ENCODE peak calls at places on chromosomes 12 and 14, in four cellular contexts. K, Q, Y and M are unnamed samples.

GRCh38 chr12:77299910-77300772 is 234.8 kb upstream of the E2F7 start:
- DNase-seq in K (peak), Y (peak), Q (no peak), M (peak)

GRCh38 chr12:98741615-98742265 is 96.7 kb downstream of the APAF1 start:
- DNase-seq in K (no peak), Q (no peak), Y (peak), M (no peak)

GRCh38 chr12:6057693-6058092 is 66.8 kb downstream of the VWF start:
- DNase-seq in Q (no peak), Y (no peak), K (no peak), M (no peak)

GRCh38 chr14:24204163-24205146 is 1.0 kb upstream of the TSSK4 start:
- DNase-seq in Y (no peak), K (no peak), Q (no peak), M (no peak)

GRCh38 chr14:100887728-100888335 is 15.7 kb downstream of the RTL1 start:
- DNase-seq in K (no peak), Y (no peak), Q (no peak), M (no peak)

GRCh38 chr12:27478949-27479348 is 32.4 kb downstream of the SMCO2 start:
- DNase-seq in K (no peak), Y (no peak), Q (no peak), M (no peak)

GRCh38 chr12:122326597-122326996 is 60.3 kb upstream of the VPS33A start:
- DNase-seq in Y (no peak), K (no peak), Q (no peak), M (no peak)

GRCh38 chr12:3901116-3901515 is 27.9 kb upstream of the PARP11 start:
- DNase-seq in K (no peak), Y (no peak), Q (no peak), M (no peak)

GRCh38 chr12:3595721-3596120 is 104.7 kb downstream of the PRMT8 start:
- DNase-seq in Y (no peak), Q (no peak), K (no peak), M (no peak)

GRCh38 chr12:130014485-130014807 is 110.6 kb upstream of the TMEM132D start:
- DNase-seq in Y (no peak), Q (no peak), K (no peak), M (no peak)

GRCh38 chr12:77947326-77947725 is 116.6 kb downstream of the NAV3 start:
- DNase-seq in K (peak), Y (peak), Q (no peak), M (peak)

GRCh38 chr12:51083140-51083833 is at the start of gene CSRNP2:
- DNase-seq in Y (peak), Q (peak), K (peak), M (peak)

GRCh38 chr14:70735043-70735442 is 74.3 kb downstream of the MAP3K9 start:
- DNase-seq in K (no peak), Q (no peak), Y (no peak), M (no peak)

GRCh38 chr12:42270596-42270995 is 32.5 kb upstream of the YAF2 start:
- DNase-seq in Y (no peak), K (no peak), Q (no peak), M (no peak)

GRCh38 chr12:68423175-68423574 is 91.0 kb upstream of the MDM1 start:
- DNase-seq in Y (no peak), K (no peak), Q (no peak), M (no peak)

GRCh38 chr12:4448943-4449861 is 3.6 kb upstream of the FGF6 start:
- DNase-seq in K (no peak), Q (no peak), Y (no peak), M (no peak)

GRCh38 chr14:50272498-50272897 is 39.5 kb downstream of the L2HGDH start:
- DNase-seq in Y (no peak), K (peak), Q (no peak), M (no peak)

GRCh38 chr12:93301171-93301570 is 76.6 kb upstream of the NUDT4 start:
- DNase-seq in K (no peak), Q (no peak), Y (no peak), M (no peak)

GRCh38 chr12:105445261-105446015 is 114.9 kb downstream of the C12orf75 start:
- DNase-seq in K (peak), Y (no peak), Q (no peak), M (no peak)

GRCh38 chr14:84144166-84144565 is 1385.8 kb upstream of the FLRT2 start:
- DNase-seq in K (no peak), Q (no peak), Y (no peak), M (no peak)

GRCh38 chr14:30756594-30756993 is 117.8 kb upstream of the COCH start:
- DNase-seq in Y (no peak), K (no peak), Q (no peak), M (no peak)

GRCh38 chr12:57242691-57243454 is 8.1 kb downstream of the STAC3 start:
- DNase-seq in K (peak), Q (peak), Y (no peak), M (no peak)

GRCh38 chr14:57390806-57391562 is 598 bp downstream of the NAA30 start:
- DNase-seq in K (peak), Y (peak), Q (peak), M (no peak)

GRCh38 chr12:110670161-110670701 is 18.7 kb downstream of the HVCN1 start:
- DNase-seq in K (no peak), Y (no peak), Q (no peak), M (no peak)

GRCh38 chr14:25607095-25607657 is 557.2 kb upstream of the STXBP6 start:
- DNase-seq in Y (no peak), Q (no peak), K (no peak), M (no peak)

GRCh38 chr12:34350092-34351041 is 328.1 kb downstream of the ALG10 start:
- DNase-seq in K (no peak), Q (no peak), Y (no peak), M (no peak)

GRCh38 chr14:45810152-45810872 is 557.3 kb upstream of the MIS18BP1 start:
- DNase-seq in Y (no peak), Q (no peak), K (peak), M (no peak)

GRCh38 chr12:123854918-123855317 is 92.8 kb downstream of the DNAH10 start:
- DNase-seq in Y (no peak), K (no peak), Q (no peak), M (no peak)

GRCh38 chr12:105331805-105332251 is 1.3 kb downstream of the C12orf75 start:
- DNase-seq in Y (no peak), Q (no peak), K (peak), M (no peak)